ENCODE peak calls at places on chromosome 1, in eight cellular contexts. One of them, this sample, is unnamed.

GRCh38 chr1:53592521-53592982 is 133.4 kb downstream of the DMRTB1 start:
- DNase-seq in NCI-H2171: no peak
- DNase-seq in colonic mucosa: peak; percentile 26
- DNase-seq in AG08396: peak; percentile 83
- DNase-seq in cardiac muscle cell: no peak
- DNase-seq in retina: no peak
- DNase-seq in left ventricle myocardium inferior: no peak
- DNase-seq in CD4-positive, alpha-beta T cell: no peak
- DNase-seq in this sample: no peak

GRCh38 chr1:19910650-19911049 is 12.8 kb downstream of the PLA2G2E start:
- DNase-seq in NCI-H2171: no peak
- DNase-seq in colonic mucosa: no peak
- DNase-seq in AG08396: no peak
- DNase-seq in cardiac muscle cell: no peak
- DNase-seq in retina: no peak
- DNase-seq in left ventricle myocardium inferior: no peak
- DNase-seq in CD4-positive, alpha-beta T cell: no peak
- DNase-seq in this sample: no peak

GRCh38 chr1:204079608-204079999 is 6.7 kb downstream of the SOX13 start:
- DNase-seq in NCI-H2171: no peak
- DNase-seq in colonic mucosa: no peak
- DNase-seq in AG08396: no peak
- DNase-seq in cardiac muscle cell: no peak
- DNase-seq in retina: no peak
- DNase-seq in left ventricle myocardium inferior: no peak
- DNase-seq in CD4-positive, alpha-beta T cell: no peak
- DNase-seq in this sample: no peak

GRCh38 chr1:230822092-230822581 is 46.2 kb downstream of the C1orf198 start:
- DNase-seq in NCI-H2171: no peak
- DNase-seq in colonic mucosa: no peak
- DNase-seq in AG08396: peak; percentile 33
- DNase-seq in cardiac muscle cell: no peak
- DNase-seq in retina: no peak
- DNase-seq in left ventricle myocardium inferior: peak; percentile 40
- DNase-seq in CD4-positive, alpha-beta T cell: no peak
- DNase-seq in this sample: peak; percentile 96

GRCh38 chr1:3012511-3013291 is 8.6 kb upstream of the ACTRT2 start:
- DNase-seq in NCI-H2171: peak; percentile 19
- DNase-seq in colonic mucosa: peak; percentile 57
- DNase-seq in AG08396: peak; percentile 87
- DNase-seq in cardiac muscle cell: no peak
- DNase-seq in retina: peak; percentile 63
- DNase-seq in left ventricle myocardium inferior: peak; percentile 48
- DNase-seq in CD4-positive, alpha-beta T cell: no peak
- DNase-seq in this sample: peak; percentile 19

GRCh38 chr1:218985424-218985823 is 188.3 kb upstream of the LYPLAL1 start:
- DNase-seq in NCI-H2171: no peak
- DNase-seq in colonic mucosa: no peak
- DNase-seq in AG08396: no peak
- DNase-seq in cardiac muscle cell: no peak
- DNase-seq in retina: no peak
- DNase-seq in left ventricle myocardium inferior: no peak
- DNase-seq in CD4-positive, alpha-beta T cell: no peak
- DNase-seq in this sample: peak; percentile 11

GRCh38 chr1:69534829-69535228 is 32.9 kb upstream of the LRRC7 start:
- DNase-seq in NCI-H2171: no peak
- DNase-seq in colonic mucosa: no peak
- DNase-seq in AG08396: no peak
- DNase-seq in cardiac muscle cell: no peak
- DNase-seq in retina: no peak
- DNase-seq in left ventricle myocardium inferior: no peak
- DNase-seq in CD4-positive, alpha-beta T cell: no peak
- DNase-seq in this sample: no peak

GRCh38 chr1:108612496-108612895 is 48.4 kb downstream of the HENMT1 start:
- DNase-seq in NCI-H2171: peak; percentile 78
- DNase-seq in colonic mucosa: no peak
- DNase-seq in AG08396: no peak
- DNase-seq in cardiac muscle cell: no peak
- DNase-seq in retina: no peak
- DNase-seq in left ventricle myocardium inferior: no peak
- DNase-seq in CD4-positive, alpha-beta T cell: no peak
- DNase-seq in this sample: no peak

GRCh38 chr1:60571811-60572210 is 498.2 kb upstream of the C1orf87 start:
- DNase-seq in NCI-H2171: no peak
- DNase-seq in colonic mucosa: no peak
- DNase-seq in AG08396: no peak
- DNase-seq in cardiac muscle cell: no peak
- DNase-seq in retina: no peak
- DNase-seq in left ventricle myocardium inferior: no peak
- DNase-seq in CD4-positive, alpha-beta T cell: no peak
- DNase-seq in this sample: no peak

GRCh38 chr1:200802865-200803512 is 64.3 kb downstream of the CAMSAP2 start:
- DNase-seq in NCI-H2171: peak; percentile 70
- DNase-seq in colonic mucosa: peak; percentile 83
- DNase-seq in AG08396: peak; percentile 71
- DNase-seq in cardiac muscle cell: peak; percentile 89
- DNase-seq in retina: peak; percentile 62
- DNase-seq in left ventricle myocardium inferior: peak; percentile 62
- DNase-seq in CD4-positive, alpha-beta T cell: peak; percentile 61
- DNase-seq in this sample: peak; percentile 88

GRCh38 chr1:170692866-170693575 is 29.1 kb downstream of the PRRX1 start:
- DNase-seq in NCI-H2171: no peak
- DNase-seq in colonic mucosa: no peak
- DNase-seq in AG08396: peak; percentile 31
- DNase-seq in cardiac muscle cell: no peak
- DNase-seq in retina: no peak
- DNase-seq in left ventricle myocardium inferior: no peak
- DNase-seq in CD4-positive, alpha-beta T cell: no peak
- DNase-seq in this sample: peak; percentile 36

GRCh38 chr1:10033359-10033845 is 644 bp downstream of the UBE4B start:
- DNase-seq in NCI-H2171: peak; percentile 43
- DNase-seq in colonic mucosa: peak; percentile 44
- DNase-seq in AG08396: no peak
- DNase-seq in cardiac muscle cell: peak; percentile 44
- DNase-seq in retina: no peak
- DNase-seq in left ventricle myocardium inferior: no peak
- DNase-seq in CD4-positive, alpha-beta T cell: no peak
- DNase-seq in this sample: peak; percentile 61

GRCh38 chr1:63320024-63320799 is 2.2 kb upstream of the FOXD3 start:
- DNase-seq in NCI-H2171: no peak
- DNase-seq in colonic mucosa: no peak
- DNase-seq in AG08396: peak; percentile 12
- DNase-seq in cardiac muscle cell: no peak
- DNase-seq in retina: peak; percentile 83
- DNase-seq in left ventricle myocardium inferior: no peak
- DNase-seq in CD4-positive, alpha-beta T cell: no peak
- DNase-seq in this sample: no peak

GRCh38 chr1:227729881-227730629 is 5.0 kb downstream of the JMJD4 start:
- DNase-seq in NCI-H2171: no peak
- DNase-seq in colonic mucosa: peak; percentile 55
- DNase-seq in AG08396: peak; percentile 90
- DNase-seq in cardiac muscle cell: peak; percentile 38
- DNase-seq in retina: peak; percentile 56
- DNase-seq in left ventricle myocardium inferior: no peak
- DNase-seq in CD4-positive, alpha-beta T cell: no peak
- DNase-seq in this sample: peak; percentile 59

GRCh38 chr1:227944931-227945890 is 2.5 kb downstream of the WNT9A start:
- DNase-seq in NCI-H2171: no peak
- DNase-seq in colonic mucosa: peak; percentile 18
- DNase-seq in AG08396: no peak
- DNase-seq in cardiac muscle cell: peak; percentile 22
- DNase-seq in retina: no peak
- DNase-seq in left ventricle myocardium inferior: no peak
- DNase-seq in CD4-positive, alpha-beta T cell: no peak
- DNase-seq in this sample: no peak